ENCODE peak calls at places on chromosomes 3 and 15, in ten cellular contexts. W is uterus, C is retinal pigment epithelial cell, G is fibroblast of mammary gland, T is stomach, Y is IMR-90, V is cardiac fibroblast, N is choroid plexus epithelial cell, U is nephron progenitor cell, A is lung. S is an unnamed sample.

GRCh38 chr3:56295161-56295560 is 173.1 kb downstream of the ERC2 start:
- DNase-seq in W (no peak), N (no peak), A (no peak), G (no peak), T (no peak), U (no peak), C (no peak), Y (no peak), V (no peak), S (no peak)

GRCh38 chr3:2098398-2099027 is at the start of gene CNTN4:
- DNase-seq in G (no peak), A (peak), U (peak), V (peak), W (peak), Y (no peak), T (peak), C (peak), N (peak), S (peak)

GRCh38 chr3:22372292-22372949 is 621.4 kb upstream of the ZNF385D start:
- DNase-seq in U (peak), Y (no peak), N (no peak), W (no peak), V (no peak), A (no peak), C (no peak), T (no peak), G (no peak), S (peak)

GRCh38 chr3:49157289-49157688 is 8.8 kb downstream of the CCDC71 start:
- DNase-seq in G (no peak), T (no peak), N (no peak), A (no peak), V (no peak), Y (no peak), U (no peak), C (no peak), W (no peak), S (no peak)

GRCh38 chr3:23576379-23576959 is 229.3 kb upstream of the UBE2E1 start:
- DNase-seq in W (no peak), A (no peak), G (no peak), Y (no peak), N (no peak), U (no peak), T (no peak), V (no peak), C (no peak), S (no peak)

GRCh38 chr3:194824100-194824499 is 138.4 kb downstream of the FAM43A start:
- DNase-seq in T (no peak), G (no peak), Y (no peak), U (no peak), A (no peak), N (no peak), V (no peak), C (no peak), W (no peak), S (no peak)

GRCh38 chr3:148881286-148881685 is 16.2 kb downstream of the CPA3 start:
- DNase-seq in W (no peak), V (no peak), T (no peak), A (no peak), Y (peak), G (peak), N (peak), U (no peak), C (no peak), S (no peak)

GRCh38 chr15:33204087-33204486 is 9.6 kb upstream of the FMN1 start:
- DNase-seq in T (no peak), C (no peak), V (no peak), G (no peak), A (no peak), W (no peak), Y (no peak), N (no peak), U (no peak), S (no peak)

GRCh38 chr3:172750069-172750367 is 508 bp upstream of the ECT2 start:
- DNase-seq in Y (no peak), G (no peak), A (no peak), U (no peak), T (no peak), V (no peak), C (no peak), N (no peak), W (no peak), S (no peak)

GRCh38 chr3:149547954-149548728 is 73.6 kb downstream of the TM4SF4 start:
- DNase-seq in A (peak), G (peak), U (no peak), C (no peak), T (peak), V (peak), N (peak), Y (peak), W (peak), S (no peak)

GRCh38 chr15:44023176-44023575 is 171.9 kb downstream of the FRMD5 start:
- DNase-seq in W (no peak), G (peak), T (no peak), Y (peak), C (no peak), U (no peak), V (peak), N (no peak), A (no peak), S (no peak)
- TF ChIP-seq CTCF in W (no peak), G (peak), T (no peak), Y (no peak), C (no peak), U (no peak), V (peak), N (peak), A (no peak), S (no peak)

GRCh38 chr3:65569845-65570405 is 468.8 kb downstream of the MAGI1 start:
- DNase-seq in Y (no peak), N (peak), U (no peak), A (no peak), V (no peak), G (no peak), W (no peak), T (no peak), C (no peak), S (no peak)
- TF ChIP-seq CTCF in Y (peak), N (peak), U (no peak), A (no peak), V (peak), G (peak), W (no peak), T (no peak), C (peak), S (no peak)

GRCh38 chr15:22885105-22885504 is 46.6 kb downstream of the NIPA2 start:
- DNase-seq in T (no peak), V (no peak), A (no peak), Y (no peak), W (no peak), C (no peak), U (no peak), G (no peak), N (no peak), S (no peak)

GRCh38 chr15:22881739-22882440 is 43.4 kb downstream of the NIPA2 start:
- DNase-seq in A (no peak), Y (no peak), U (no peak), V (no peak), W (no peak), G (no peak), N (no peak), C (no peak), T (no peak), S (no peak)

GRCh38 chr15:22887157-22887951 is 48.9 kb downstream of the NIPA2 start:
- DNase-seq in W (no peak), C (peak), U (no peak), V (peak), N (peak), Y (peak), G (peak), A (no peak), T (no peak), S (no peak)

GRCh38 chr15:22883196-22883595 is 44.7 kb downstream of the NIPA2 start:
- DNase-seq in U (no peak), V (no peak), A (no peak), G (no peak), T (no peak), Y (no peak), N (no peak), C (no peak), W (no peak), S (no peak)

GRCh38 chr15:22884344-22884743 is 45.9 kb downstream of the NIPA2 start:
- DNase-seq in Y (no peak), W (no peak), A (no peak), C (no peak), N (peak), T (no peak), V (no peak), G (no peak), U (no peak), S (no peak)
- TF ChIP-seq CTCF in Y (no peak), W (no peak), A (no peak), C (peak), N (peak), T (no peak), V (no peak), G (no peak), U (peak), S (no peak)

GRCh38 chr3:168054447-168054846 is 41.3 kb downstream of the GOLIM4 start:
- DNase-seq in N (no peak), C (no peak), U (no peak), V (no peak), Y (no peak), A (no peak), W (no peak), T (no peak), G (no peak), S (no peak)

GRCh38 chr3:168052517-168052916 is 43.2 kb downstream of the GOLIM4 start:
- DNase-seq in V (no peak), T (no peak), A (no peak), N (no peak), C (no peak), U (no peak), Y (no peak), W (no peak), G (no peak), S (no peak)

GRCh38 chr3:168049366-168049974 is 46.3 kb downstream of the GOLIM4 start:
- DNase-seq in A (no peak), V (peak), Y (peak), W (peak), G (peak), U (no peak), N (peak), C (peak), T (no peak), S (no peak)

GRCh38 chr3:168051579-168052183 is 44.0 kb downstream of the GOLIM4 start:
- DNase-seq in N (peak), G (peak), C (no peak), A (no peak), V (peak), W (no peak), U (no peak), T (no peak), Y (peak), S (no peak)

GRCh38 chr3:168053115-168053514 is 42.6 kb downstream of the GOLIM4 start:
- DNase-seq in Y (no peak), W (no peak), V (peak), T (no peak), A (no peak), N (no peak), G (no peak), U (no peak), C (no peak), S (no peak)
- TF ChIP-seq CTCF in Y (peak), W (no peak), V (peak), T (no peak), A (no peak), N (peak), G (peak), U (no peak), C (peak), S (peak)

GRCh38 chr3:15427981-15428380 is 583 bp downstream of the EAF1 start:
- DNase-seq in V (peak), N (no peak), T (no peak), W (no peak), G (no peak), C (no peak), U (peak), Y (no peak), A (no peak), S (no peak)

GRCh38 chr3:15428539-15428938 is 1.1 kb downstream of the EAF1 start:
- DNase-seq in N (peak), Y (peak), T (no peak), A (no peak), C (peak), G (peak), V (peak), U (no peak), W (no peak), S (no peak)

GRCh38 chr3:15426579-15427118 is 695 bp downstream of the METTL6 start:
- DNase-seq in U (no peak), A (no peak), G (no peak), C (no peak), N (no peak), V (no peak), T (no peak), W (no peak), Y (no peak), S (no peak)

GRCh38 chr3:15429080-15429479 is 1.7 kb downstream of the EAF1 start:
- DNase-seq in T (no peak), V (no peak), G (no peak), A (no peak), Y (no peak), U (no peak), C (no peak), W (no peak), N (no peak), S (no peak)

GRCh38 chr3:15427182-15427880 is at the start of the genes EAF1 and METTL6:
- DNase-seq in U (peak), V (peak), Y (peak), A (peak), C (peak), G (peak), W (peak), N (peak), T (peak), S (peak)
- TF ChIP-seq CTCF in U (no peak), V (no peak), Y (peak), A (no peak), C (peak), G (peak), W (peak), N (peak), T (no peak), S (peak)

GRCh38 chr15:101288905-101289513 is 6.0 kb downstream of the SNRPA1 start:
- DNase-seq in Y (peak), C (no peak), A (no peak), N (peak), G (peak), U (no peak), T (no peak), W (no peak), V (peak), S (no peak)

GRCh38 chr15:101296418-101297405 is 1.7 kb upstream of the SNRPA1 start:
- DNase-seq in G (peak), W (no peak), T (no peak), Y (peak), V (peak), U (no peak), C (no peak), A (no peak), N (peak), S (no peak)

GRCh38 chr15:101295607-101296225 is 668 bp upstream of the SNRPA1 start:
- DNase-seq in N (peak), A (no peak), Y (peak), W (no peak), U (no peak), G (peak), T (peak), C (no peak), V (peak), S (no peak)

GRCh38 chr15:101293122-101293521 is 1.9 kb downstream of the SNRPA1 start:
- DNase-seq in T (no peak), U (no peak), Y (no peak), G (peak), A (no peak), V (no peak), N (no peak), W (no peak), C (no peak), S (no peak)

DNA sequence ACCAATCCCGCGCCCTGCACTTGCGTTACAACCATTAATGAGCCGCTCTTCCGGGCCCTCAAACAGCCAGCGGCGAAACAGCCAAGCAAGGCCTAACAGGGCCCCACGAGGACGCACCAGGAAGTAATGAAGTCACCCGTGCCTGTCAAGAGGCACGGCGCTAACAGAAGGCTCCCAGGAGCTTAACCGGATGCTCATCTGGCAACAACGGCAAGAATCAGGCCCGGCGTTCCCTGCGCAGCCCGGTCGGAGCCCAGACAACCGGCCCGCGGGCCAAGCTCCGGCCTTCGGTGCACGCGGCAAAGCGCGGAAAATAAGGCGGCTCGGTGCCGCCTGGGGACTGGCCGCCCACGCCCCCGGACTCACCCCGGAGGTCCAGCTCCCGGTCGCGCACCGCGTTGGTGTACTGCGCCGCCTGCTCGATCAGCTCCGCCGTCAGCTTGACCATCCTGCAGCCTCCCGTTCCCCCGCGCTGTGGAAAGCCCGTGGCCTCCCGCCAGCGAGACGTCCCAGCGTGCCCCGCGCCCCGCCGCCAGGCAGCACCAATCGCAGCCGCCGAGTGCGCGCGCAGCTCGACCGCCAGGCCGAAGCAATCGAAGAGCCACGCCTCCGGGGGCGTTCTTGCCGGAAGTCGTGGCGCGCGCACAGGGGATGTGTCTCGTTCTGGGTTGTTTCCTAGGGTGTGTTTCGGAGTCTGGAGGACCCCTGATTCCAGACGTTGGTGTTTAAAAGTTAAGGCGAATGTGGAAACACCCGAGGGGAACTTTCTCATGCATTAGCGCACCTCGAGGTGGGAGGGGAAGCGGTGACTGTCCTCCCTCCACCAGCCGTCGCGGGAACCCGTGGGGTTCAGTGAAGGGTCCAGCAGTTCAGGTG is at the start of gene SNRPA1:
- DNase-seq in W (peak), A (peak), V (peak), Y (peak), C (peak), N (peak), T (peak), G (peak), U (peak), S (peak)
- TF ChIP-seq CTCF in W (no peak), A (no peak), V (no peak), Y (no peak), C (no peak), N (no peak), T (no peak), G (no peak), U (no peak), S (no peak)

DNA sequence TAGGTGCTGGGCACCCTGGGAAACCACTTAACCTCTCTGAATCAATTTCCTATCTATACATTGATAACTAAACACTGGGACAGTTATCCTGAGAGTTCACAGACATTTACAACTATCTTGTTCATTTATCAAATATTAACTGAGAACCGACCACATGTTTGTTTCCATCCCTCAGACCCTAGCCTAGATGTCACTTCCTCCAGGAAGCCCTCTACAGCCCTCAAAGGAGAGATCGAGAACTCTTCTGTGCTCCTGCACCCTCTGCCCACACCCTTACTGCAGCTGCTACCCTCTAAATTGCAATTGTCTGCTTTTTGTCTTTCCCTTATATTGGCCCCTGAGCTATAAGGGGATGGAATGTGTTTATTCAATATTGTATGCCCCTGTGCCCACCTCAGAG is 46.1 kb downstream of the SRGAP3 start:
- DNase-seq in A (no peak), N (no peak), U (no peak), T (no peak), C (no peak), W (no peak), G (no peak), Y (no peak), V (no peak), S (no peak)
- TF ChIP-seq CTCF in A (no peak), N (no peak), U (no peak), T (no peak), C (no peak), W (no peak), G (no peak), Y (no peak), V (no peak), S (no peak)

DNA sequence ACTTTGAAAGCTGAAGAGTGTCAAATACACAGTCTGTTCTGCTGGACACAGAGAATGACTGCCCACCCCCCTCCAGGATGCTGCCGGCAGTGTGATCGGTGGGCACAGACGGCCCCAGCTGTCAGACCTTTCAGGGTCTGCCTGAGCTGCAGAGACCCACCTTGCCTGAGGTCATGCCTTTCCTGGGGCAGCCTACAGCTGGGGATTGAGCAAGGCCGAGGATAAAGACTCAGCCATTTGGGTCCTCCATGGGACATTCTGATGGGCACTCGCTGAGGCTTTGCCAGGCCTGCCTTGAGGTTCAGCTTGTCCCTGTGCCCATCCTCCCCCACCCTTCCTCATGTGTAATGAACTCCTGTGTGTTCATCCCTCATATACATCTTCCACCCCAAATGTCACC is 102.3 kb upstream of the SMAD3 start:
- DNase-seq in C (no peak), A (no peak), U (no peak), V (no peak), N (no peak), G (no peak), W (no peak), T (no peak), Y (no peak), S (no peak)
- TF ChIP-seq CTCF in C (no peak), A (no peak), U (no peak), V (no peak), N (no peak), G (no peak), W (no peak), T (no peak), Y (no peak), S (no peak)

GRCh38 chr3:168461793-168462192 is 366.1 kb upstream of the GOLIM4 start:
- DNase-seq in G (no peak), U (no peak), T (no peak), C (no peak), W (no peak), Y (no peak), A (no peak), N (no peak), V (no peak), S (no peak)

GRCh38 chr3:168472811-168473210 is 377.1 kb upstream of the GOLIM4 start:
- DNase-seq in Y (no peak), G (no peak), C (no peak), N (no peak), A (no peak), V (no peak), W (no peak), T (no peak), U (no peak), S (no peak)

DNA sequence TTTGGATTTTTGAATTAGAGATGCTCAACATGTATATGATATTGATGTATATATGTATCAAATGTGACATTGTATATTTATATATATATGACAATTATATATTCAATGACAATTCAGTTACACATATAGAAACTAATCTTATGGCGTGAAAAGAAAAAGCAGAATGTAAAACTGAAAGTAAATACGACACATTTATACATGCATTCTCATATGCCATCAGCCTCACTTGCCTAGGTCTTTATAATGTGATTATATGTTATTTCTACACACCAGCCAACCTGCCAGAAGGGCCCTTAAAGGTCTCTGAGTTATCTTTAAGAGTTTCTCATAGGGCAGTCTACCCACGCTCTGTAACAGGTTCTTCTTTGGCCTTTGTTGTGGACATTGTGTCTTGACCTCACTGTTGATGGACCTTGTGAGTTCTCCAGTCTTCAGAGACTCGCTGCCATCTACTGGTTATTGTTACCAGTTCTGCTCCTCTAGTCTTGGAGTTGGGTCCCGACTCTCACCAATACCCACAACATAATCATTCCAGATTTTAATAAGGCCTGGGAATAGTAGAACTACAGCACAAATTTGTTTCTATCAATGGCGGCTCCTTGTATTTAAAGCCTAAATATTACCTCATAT is 371.5 kb upstream of the GOLIM4 start:
- DNase-seq in W (no peak), G (peak), C (peak), U (no peak), A (peak), T (no peak), Y (peak), N (peak), V (peak), S (no peak)
- TF ChIP-seq CTCF in W (no peak), G (peak), C (peak), U (peak), A (no peak), T (peak), Y (peak), N (peak), V (peak), S (peak)

S was measured in osteocyte.